ENCODE peak calls at places on chromosomes 4 and X, in five cellular contexts. H is choroid plexus epithelial cell, A is tibial nerve, U is astrocyte of the spinal cord, W is tibial artery. E is an unnamed sample.

GRCh38 chrX:49187028-49187394 is 838 bp upstream of the PRICKLE3 start:
- DNase-seq in H (no peak), A (no peak), U (no peak), W (no peak), E (no peak)

GRCh38 chrX:51834076-51834475 is 59.3 kb upstream of the MAGED1 start:
- DNase-seq in H (no peak), A (no peak), U (no peak), W (no peak), E (no peak)

GRCh38 chr4:185560316-185560715 is 25.0 kb upstream of the PDLIM3 start:
- DNase-seq in H (no peak), A (no peak), U (no peak), W (no peak), E (no peak)

GRCh38 chrX:8868906-8869305 is 67.7 kb upstream of the FAM9A start:
- DNase-seq in H (peak), A (no peak), U (peak), W (no peak), E (peak)

GRCh38 chr4:177505171-177505615 is 63.0 kb upstream of the AGA start:
- DNase-seq in H (no peak), A (no peak), U (no peak), W (no peak), E (no peak)

GRCh38 chr4:23333946-23334878 is 555.6 kb downstream of the PPARGC1A start:
- DNase-seq in H (peak), A (no peak), U (peak), W (no peak), E (peak)

GRCh38 chr4:74439952-74440351 is 5.0 kb upstream of the AREG start:
- DNase-seq in H (no peak), A (no peak), U (no peak), W (no peak), E (no peak)

GRCh38 chrX:15301924-15302323 is 13.5 kb downstream of the ASB11 start:
- DNase-seq in H (peak), A (peak), U (no peak), W (peak), E (peak)

GRCh38 chr4:16264798-16265197 is 38.5 kb upstream of the TAPT1 start:
- DNase-seq in H (peak), A (no peak), U (peak), W (no peak), E (peak)

GRCh38 chrX:10189317-10190268 is 32.8 kb downstream of the CLCN4 start:
- DNase-seq in H (peak), A (peak), U (peak), W (peak), E (peak)

GRCh38 chrX:49761481-49761880 is 65.7 kb upstream of the PAGE1 start:
- DNase-seq in H (peak), A (no peak), U (no peak), W (no peak), E (peak)

GRCh38 chrX:2703991-2704369 is 12.9 kb downstream of the CD99 start:
- DNase-seq in H (peak), A (no peak), U (peak), W (no peak), E (peak)

GRCh38 chr4:3010998-3011397 is 47.6 kb downstream of the GRK4 start:
- DNase-seq in H (peak), A (no peak), U (peak), W (no peak), E (peak)

GRCh38 chr4:168387091-168387490 is 68.5 kb upstream of the DDX60 start:
- DNase-seq in H (no peak), A (no peak), U (no peak), W (no peak), E (no peak)

GRCh38 chr4:158805628-158806471 is 37.0 kb downstream of the FNIP2 start:
- DNase-seq in H (no peak), A (no peak), U (no peak), W (no peak), E (peak)

GRCh38 chr4:155889036-155889793 is 14.3 kb upstream of the TDO2 start:
- DNase-seq in H (peak), A (no peak), U (peak), W (no peak), E (peak)

GRCh38 chr4:96354036-96354712 is 514.3 kb downstream of the PDHA2 start:
- DNase-seq in H (peak), A (no peak), U (peak), W (no peak), E (no peak)

GRCh38 chr4:122086338-122086737 is 65.8 kb upstream of the BLTP1 start:
- DNase-seq in H (peak), A (no peak), U (no peak), W (no peak), E (peak)

GRCh38 chr4:105453550-105454201 is 20.2 kb downstream of the PPA2 start:
- DNase-seq in H (peak), A (no peak), U (no peak), W (no peak), E (peak)

GRCh38 chrX:37746268-37746931 is 33.5 kb upstream of the CYBB start:
- DNase-seq in H (no peak), A (no peak), U (peak), W (no peak), E (no peak)

GRCh38 chrX:129779086-129779672 is 570 bp upstream of the SASH3 start:
- DNase-seq in H (no peak), A (no peak), U (no peak), W (no peak), E (no peak)

GRCh38 chrX:29233592-29234179 is 646.4 kb downstream of the IL1RAPL1 start:
- DNase-seq in H (no peak), A (no peak), U (no peak), W (no peak), E (no peak)

GRCh38 chrX:11886745-11887144 is 128.7 kb downstream of the MSL3 start:
- DNase-seq in H (peak), A (no peak), U (peak), W (no peak), E (peak)

GRCh38 chr4:87745058-87745842 is 54.1 kb upstream of the IBSP start:
- DNase-seq in H (peak), A (no peak), U (no peak), W (no peak), E (no peak)

GRCh38 chrX:31993635-31994034 is 921.8 kb upstream of the FTHL17 start:
- DNase-seq in H (no peak), A (no peak), U (no peak), W (no peak), E (no peak)

GRCh38 chr4:182495986-182496385 is 252.8 kb downstream of the TENM3 start:
- DNase-seq in H (no peak), A (no peak), U (no peak), W (no peak), E (no peak)

GRCh38 chr4:114281561-114281960 is 302.1 kb upstream of the ARSJ start:
- DNase-seq in H (peak), A (no peak), U (peak), W (no peak), E (peak)

GRCh38 chrX:118116308-118117068 is at the start of gene KLHL13:
- DNase-seq in H (peak), A (peak), U (peak), W (peak), E (peak)

GRCh38 chrX:49155900-49156837 is 6.4 kb upstream of the MAGIX start:
- DNase-seq in H (peak), A (peak), U (peak), W (peak), E (peak)

GRCh38 chrX:129932792-129933321 is 26.9 kb downstream of the UTP14A start:
- DNase-seq in H (no peak), A (no peak), U (no peak), W (peak), E (no peak)

GRCh38 chrX:12895856-12896255 is 10.6 kb upstream of the TLR8 start:
- DNase-seq in H (peak), A (no peak), U (peak), W (no peak), E (no peak)

GRCh38 chrX:50081282-50081955 is 119.4 kb downstream of the AKAP4 start:
- DNase-seq in H (peak), A (no peak), U (peak), W (no peak), E (peak)

GRCh38 chr4:142091691-142092182 is 455.4 kb downstream of the IL15 start:
- DNase-seq in H (peak), A (no peak), U (peak), W (peak), E (peak)

GRCh38 chr4:119932277-119932676 is 134.4 kb downstream of the MAD2L1 start:
- DNase-seq in H (no peak), A (no peak), U (no peak), W (no peak), E (no peak)

GRCh38 chrX:115268421-115268820 is 21.1 kb upstream of the LUZP4 start:
- DNase-seq in H (peak), A (no peak), U (no peak), W (no peak), E (peak)

GRCh38 chrX:134545524-134545923 is 85.6 kb downstream of the HPRT1 start:
- DNase-seq in H (no peak), A (no peak), U (no peak), W (no peak), E (peak)

GRCh38 chrX:134548257-134548732 is 88.3 kb downstream of the HPRT1 start:
- DNase-seq in H (no peak), A (no peak), U (no peak), W (no peak), E (peak)

GRCh38 chrX:134546187-134546586 is 86.2 kb downstream of the HPRT1 start:
- DNase-seq in H (no peak), A (no peak), U (no peak), W (no peak), E (no peak)

GRCh38 chrX:134548844-134549205 is 88.9 kb downstream of the HPRT1 start:
- DNase-seq in H (no peak), A (no peak), U (no peak), W (no peak), E (no peak)

GRCh38 chrX:134547047-134547679 is 87.2 kb downstream of the HPRT1 start:
- DNase-seq in H (peak), A (no peak), U (peak), W (no peak), E (peak)
- H3K4me3 ChIP-seq in H (peak), A (no peak), U (peak), W (no peak), E (peak)

GRCh38 chr4:38365748-38366310 is 298.2 kb upstream of the KLF3 start:
- DNase-seq in H (no peak), A (no peak), U (no peak), W (no peak), E (no peak)
- H3K4me3 ChIP-seq in H (no peak), A (no peak), U (no peak), W (no peak), E (no peak)

DNA sequence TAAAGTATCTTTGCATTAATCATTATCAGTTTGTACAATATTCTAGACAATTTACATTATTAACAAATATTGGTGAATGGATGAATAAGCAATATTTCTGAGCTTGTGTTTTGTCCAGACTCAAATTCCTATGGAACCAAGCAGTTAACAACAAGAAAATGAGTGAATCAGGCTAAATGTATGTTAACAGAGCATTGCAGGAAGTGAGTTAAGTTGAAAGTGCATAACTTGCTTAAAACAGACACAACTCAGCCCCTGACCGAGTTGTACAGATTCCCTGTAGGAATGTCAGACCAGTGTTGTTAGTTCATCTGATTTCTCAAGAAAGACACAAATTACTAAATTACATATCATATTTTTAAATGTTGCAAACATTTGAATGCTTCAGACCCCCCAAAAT is 23.7 kb upstream of the CSN1S1 start:
- DNase-seq in H (peak), A (no peak), U (no peak), W (no peak), E (peak)
- H3K4me3 ChIP-seq in H (no peak), A (no peak), U (no peak), W (no peak), E (no peak)

DNA sequence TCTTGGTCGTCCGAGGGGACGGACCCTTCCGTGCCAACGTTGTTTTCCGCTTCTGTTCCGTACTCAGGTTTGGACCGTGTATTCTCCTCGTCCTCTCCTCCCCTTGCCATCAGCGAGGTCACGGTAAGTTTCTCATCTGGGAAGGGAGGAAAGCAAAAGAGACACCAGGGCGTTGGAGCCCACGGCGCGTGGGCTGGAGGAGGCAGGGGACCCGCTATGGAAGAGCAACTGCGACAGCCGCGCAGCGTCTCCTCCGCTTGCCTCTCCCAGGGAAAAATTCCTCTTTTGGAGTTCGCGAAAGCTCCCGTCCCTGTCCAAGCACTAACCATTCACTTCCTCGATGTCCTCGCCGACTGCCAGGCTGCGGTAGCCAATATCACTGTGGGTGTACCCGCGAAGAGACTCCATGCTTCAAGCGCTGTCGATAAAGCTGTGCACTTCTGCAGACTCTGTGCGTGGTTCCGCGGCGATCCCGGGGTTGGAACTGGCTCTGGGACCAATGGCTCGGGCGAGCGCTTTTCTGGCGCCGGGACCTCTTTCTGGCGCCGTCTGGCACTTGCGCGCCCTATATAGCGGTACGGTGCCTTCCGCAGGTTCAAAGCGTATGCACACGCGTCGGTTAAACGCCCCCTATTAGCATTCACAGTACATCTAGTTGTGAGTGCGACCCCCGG is at the start of gene ESX1:
- DNase-seq in H (peak), A (no peak), U (no peak), W (no peak), E (peak)
- H3K4me3 ChIP-seq in H (peak), A (no peak), U (peak), W (peak), E (no peak)

DNA sequence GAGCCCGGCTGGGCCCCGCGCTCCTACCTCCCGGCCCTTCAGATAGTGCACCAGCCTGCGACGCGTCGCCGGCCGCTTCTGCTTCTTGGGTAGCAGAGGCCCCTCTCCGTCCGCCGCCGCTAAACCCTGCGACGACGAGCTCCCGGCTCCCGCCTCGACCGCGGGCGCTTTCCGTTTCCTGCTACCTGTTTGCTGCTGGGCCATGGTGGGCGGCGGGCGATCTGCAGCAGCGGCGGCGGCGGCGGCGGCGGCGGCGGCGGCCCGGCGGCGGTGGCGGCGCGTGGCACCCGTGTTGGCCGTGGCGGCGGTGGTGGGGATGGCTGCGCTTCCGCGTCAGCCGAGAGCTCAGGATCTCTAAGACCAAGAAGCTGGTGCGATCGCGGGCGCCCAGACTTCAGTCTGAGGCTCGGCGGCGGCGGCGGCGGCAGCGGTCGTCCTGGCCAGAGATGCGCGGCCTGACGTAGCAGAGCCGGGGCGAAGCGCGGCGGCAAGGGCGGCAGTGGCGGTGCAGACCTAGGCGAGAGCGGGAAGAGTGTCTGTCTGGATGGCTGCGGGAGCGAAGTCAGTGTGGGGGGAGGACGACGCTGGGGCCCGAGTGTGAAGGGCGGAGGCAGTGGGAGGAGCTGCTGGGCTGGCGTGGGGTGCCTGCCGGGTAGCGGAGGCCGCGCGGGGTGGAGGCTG is at the start of gene DCAF12L2:
- DNase-seq in H (no peak), A (no peak), U (no peak), W (no peak), E (no peak)
- H3K4me3 ChIP-seq in H (no peak), A (peak), U (no peak), W (peak), E (no peak)

GRCh38 chr4:30722092-30722915 is 2.1 kb downstream of the PCDH7 start:
- DNase-seq in H (no peak), A (no peak), U (no peak), W (peak), E (no peak)

GRCh38 chr4:30725562-30725961 is 5.4 kb downstream of the PCDH7 start:
- DNase-seq in H (no peak), A (no peak), U (no peak), W (no peak), E (no peak)

GRCh38 chr4:30722916-30723270 is 2.7 kb downstream of the PCDH7 start:
- DNase-seq in H (no peak), A (no peak), U (no peak), W (peak), E (no peak)

GRCh38 chr4:30726090-30726668 is 6.0 kb downstream of the PCDH7 start:
- DNase-seq in H (no peak), A (no peak), U (no peak), W (no peak), E (no peak)

DNA sequence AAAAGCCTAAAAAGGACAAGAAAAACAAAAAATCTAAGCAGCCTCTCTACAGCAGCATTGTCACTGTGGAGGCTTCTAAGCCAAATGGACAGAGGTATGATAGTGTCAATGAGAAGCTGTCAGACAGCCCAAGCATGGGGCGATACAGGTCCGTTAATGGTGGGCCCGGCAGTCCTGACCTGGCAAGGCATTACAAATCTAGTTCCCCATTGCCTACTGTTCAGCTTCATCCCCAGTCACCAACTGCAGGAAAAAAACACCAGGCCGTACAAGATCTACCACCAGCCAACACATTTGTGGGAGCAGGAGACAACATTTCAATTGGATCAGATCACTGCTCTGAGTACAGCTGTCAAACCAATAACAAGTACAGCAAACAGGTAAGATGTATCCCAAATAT is 4.0 kb downstream of the PCDH7 start:
- DNase-seq in H (no peak), A (no peak), U (no peak), W (no peak), E (no peak)
- H3K4me3 ChIP-seq in H (no peak), A (no peak), U (peak), W (peak), E (no peak)

GRCh38 chr4:5632571-5632970 is 75.8 kb downstream of the EVC2 start:
- DNase-seq in H (no peak), A (no peak), U (no peak), W (no peak), E (no peak)
- H3K4me3 ChIP-seq in H (no peak), A (no peak), U (no peak), W (no peak), E (no peak)

GRCh38 chr4:152247271-152247975 is 288.5 kb downstream of the FBXW7 start:
- DNase-seq in H (no peak), A (no peak), U (no peak), W (no peak), E (no peak)
- H3K4me3 ChIP-seq in H (no peak), A (no peak), U (no peak), W (no peak), E (no peak)

GRCh38 chrX:78075787-78076389 is 28.2 kb upstream of the PGK1 start:
- DNase-seq in H (no peak), A (no peak), U (no peak), W (no peak), E (no peak)
- H3K4me3 ChIP-seq in H (no peak), A (no peak), U (no peak), W (no peak), E (no peak)

GRCh38 chr4:40195182-40196177 is 1.4 kb upstream of the RHOH start:
- DNase-seq in H (no peak), A (no peak), U (no peak), W (no peak), E (no peak)

GRCh38 chr4:40193578-40193977 is 3.3 kb upstream of the RHOH start:
- DNase-seq in H (no peak), A (no peak), U (no peak), W (no peak), E (no peak)

GRCh38 chr4:40196260-40196659 is 571 bp upstream of the RHOH start:
- DNase-seq in H (no peak), A (no peak), U (no peak), W (no peak), E (no peak)

GRCh38 chr4:40193018-40193571 is 3.7 kb upstream of the RHOH start:
- DNase-seq in H (no peak), A (no peak), U (no peak), W (no peak), E (no peak)

DNA sequence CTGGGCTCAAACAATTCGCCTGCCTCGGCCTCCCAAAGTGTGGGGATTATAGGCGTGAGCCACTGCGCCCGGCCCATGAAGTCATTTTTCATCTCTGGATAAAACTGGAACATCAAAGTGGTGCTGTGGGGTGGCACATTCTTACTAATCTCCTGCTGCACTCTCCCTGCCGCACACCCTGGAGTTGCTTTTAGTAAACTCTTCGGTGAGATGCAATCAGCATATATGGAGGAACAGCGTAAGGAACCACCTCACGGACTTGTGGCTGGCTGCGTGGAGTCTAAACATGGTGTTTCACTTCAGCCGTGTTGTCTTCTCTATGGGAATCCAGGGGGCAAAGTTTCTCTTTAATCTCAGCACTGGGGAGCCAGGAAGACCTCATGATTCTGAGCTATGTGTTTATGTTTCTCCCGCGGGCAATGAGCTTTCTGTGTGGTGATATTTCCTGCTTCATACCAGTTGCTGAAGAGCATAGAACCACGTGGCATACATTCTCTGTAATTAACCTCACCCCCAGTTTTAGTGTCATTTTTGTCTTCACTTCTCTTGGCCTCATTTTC is 2.1 kb upstream of the RHOH start:
- DNase-seq in H (peak), A (no peak), U (no peak), W (no peak), E (no peak)
- H3K4me3 ChIP-seq in H (peak), A (no peak), U (no peak), W (no peak), E (no peak)